ENCODE peak calls at places on chromosome 3, in five cellular contexts. One of them, this sample, is unnamed.

GRCh38 chr3:10725846-10726245 is 90.2 kb upstream of the SLC6A11 start:
- DNase-seq in K562: no peak
- DNase-seq in A549: no peak
- DNase-seq in GM12878: no peak
- DNase-seq in HepG2: no peak
- DNase-seq in this sample: no peak

GRCh38 chr3:169771651-169772529 is 1.3 kb upstream of the MYNN start:
- DNase-seq in K562: peak; percentile 36
- DNase-seq in A549: peak; percentile 85
- DNase-seq in GM12878: peak; percentile 90
- DNase-seq in HepG2: peak; percentile 79
- DNase-seq in this sample: peak; percentile 95

GRCh38 chr3:14203521-14204079 is 25.0 kb downstream of the LSM3 start:
- DNase-seq in K562: peak; percentile 79
- DNase-seq in A549: peak; percentile 79
- DNase-seq in GM12878: no peak
- DNase-seq in HepG2: peak; percentile 64
- DNase-seq in this sample: peak; percentile 72

GRCh38 chr3:16290827-16291196 is 25.8 kb downstream of the OXNAD1 start:
- DNase-seq in K562: no peak
- DNase-seq in A549: no peak
- DNase-seq in GM12878: no peak
- DNase-seq in HepG2: no peak
- DNase-seq in this sample: no peak

GRCh38 chr3:67683522-67683921 is 29.1 kb upstream of the SUCLG2 start:
- DNase-seq in K562: no peak
- DNase-seq in A549: no peak
- DNase-seq in GM12878: no peak
- DNase-seq in HepG2: no peak
- DNase-seq in this sample: no peak

GRCh38 chr3:56839784-56840724 is 38.3 kb upstream of the ARHGEF3 start:
- DNase-seq in K562: no peak
- DNase-seq in A549: peak; percentile 81
- DNase-seq in GM12878: no peak
- DNase-seq in HepG2: peak; percentile 59
- DNase-seq in this sample: no peak

GRCh38 chr3:189403194-189403593 is 228.0 kb upstream of the TP63 start:
- DNase-seq in K562: no peak
- DNase-seq in A549: no peak
- DNase-seq in GM12878: no peak
- DNase-seq in HepG2: no peak
- DNase-seq in this sample: no peak

GRCh38 chr3:52349611-52350395 is 33.7 kb downstream of the DNAH1 start:
- DNase-seq in K562: no peak
- DNase-seq in A549: no peak
- DNase-seq in GM12878: no peak
- DNase-seq in HepG2: no peak
- DNase-seq in this sample: no peak

GRCh38 chr3:38479431-38480092 is 16.6 kb upstream of the EXOG start:
- DNase-seq in K562: peak; percentile 71
- DNase-seq in A549: peak; percentile 66
- DNase-seq in GM12878: no peak
- DNase-seq in HepG2: peak; percentile 47
- DNase-seq in this sample: peak; percentile 64

GRCh38 chr3:23877324-23877980 is 39.3 kb downstream of the NKIRAS1 start:
- DNase-seq in K562: no peak
- DNase-seq in A549: peak; percentile 57
- DNase-seq in GM12878: no peak
- DNase-seq in HepG2: peak; percentile 25
- DNase-seq in this sample: peak; percentile 21

GRCh38 chr3:152968388-152969024 is 133.6 kb downstream of the P2RY1 start:
- DNase-seq in K562: peak; percentile 15
- DNase-seq in A549: peak; percentile 46
- DNase-seq in GM12878: no peak
- DNase-seq in HepG2: no peak
- DNase-seq in this sample: peak; percentile 83

GRCh38 chr3:127900536-127900935 is 14.5 kb upstream of the KBTBD12 start:
- DNase-seq in K562: no peak
- DNase-seq in A549: no peak
- DNase-seq in GM12878: no peak
- DNase-seq in HepG2: no peak
- DNase-seq in this sample: no peak

GRCh38 chr3:184260571-184261269 is 633 bp downstream of the CAMK2N2 start:
- DNase-seq in K562: peak; percentile 27
- DNase-seq in A549: no peak
- DNase-seq in GM12878: no peak
- DNase-seq in HepG2: no peak
- DNase-seq in this sample: no peak

GRCh38 chr3:62084558-62084957 is 288.8 kb downstream of the FEZF2 start:
- DNase-seq in K562: no peak
- DNase-seq in A549: no peak
- DNase-seq in GM12878: no peak
- DNase-seq in HepG2: no peak
- DNase-seq in this sample: peak; percentile 30

GRCh38 chr3:24401090-24401810 is 93.4 kb downstream of the THRB start:
- DNase-seq in K562: no peak
- DNase-seq in A549: no peak
- DNase-seq in GM12878: no peak
- DNase-seq in HepG2: no peak
- DNase-seq in this sample: no peak

GRCh38 chr3:11455977-11456376 is 183.8 kb downstream of the ATG7 start:
- DNase-seq in K562: no peak
- DNase-seq in A549: no peak
- DNase-seq in GM12878: no peak
- DNase-seq in HepG2: no peak
- DNase-seq in this sample: peak; percentile 24

GRCh38 chr3:8166013-8166412 is 335.6 kb upstream of the LMCD1 start:
- DNase-seq in K562: no peak
- DNase-seq in A549: peak; percentile 1
- DNase-seq in GM12878: no peak
- DNase-seq in HepG2: no peak
- DNase-seq in this sample: no peak

DNA sequence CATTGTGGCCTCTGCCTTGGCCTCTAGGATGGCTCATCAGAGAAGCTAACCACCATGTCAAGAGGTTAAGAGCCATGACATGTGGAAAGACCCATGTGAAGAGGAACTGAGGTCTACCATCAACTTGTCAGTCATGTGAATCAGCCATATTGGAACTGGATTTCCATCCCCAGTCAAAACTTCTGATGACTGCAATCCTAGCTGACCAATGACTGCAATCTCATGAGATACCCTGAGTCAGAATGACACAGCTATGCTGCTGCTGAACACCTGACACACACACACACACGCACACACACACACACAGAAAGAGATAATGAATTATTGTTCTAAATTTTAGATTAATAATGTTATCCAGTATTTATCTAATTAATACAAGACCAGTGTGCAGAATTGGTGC is 337.5 kb upstream of the LMCD1 start:
- DNase-seq in K562: no peak
- DNase-seq in A549: peak; percentile 16
- DNase-seq in GM12878: no peak
- DNase-seq in HepG2: no peak
- DNase-seq in this sample: no peak
- TF ChIP-seq MYC in K562: no peak
- TF ChIP-seq MYC in A549: no peak
- TF ChIP-seq MYC in GM12878: no peak
- TF ChIP-seq MYC in HepG2: no peak
- TF ChIP-seq MYC in this sample: no peak

GRCh38 chr3:44734646-44735168 is 5.3 kb downstream of the ZNF501 start:
- DNase-seq in K562: no peak
- DNase-seq in A549: no peak
- DNase-seq in GM12878: no peak
- DNase-seq in HepG2: no peak
- DNase-seq in this sample: no peak

DNA sequence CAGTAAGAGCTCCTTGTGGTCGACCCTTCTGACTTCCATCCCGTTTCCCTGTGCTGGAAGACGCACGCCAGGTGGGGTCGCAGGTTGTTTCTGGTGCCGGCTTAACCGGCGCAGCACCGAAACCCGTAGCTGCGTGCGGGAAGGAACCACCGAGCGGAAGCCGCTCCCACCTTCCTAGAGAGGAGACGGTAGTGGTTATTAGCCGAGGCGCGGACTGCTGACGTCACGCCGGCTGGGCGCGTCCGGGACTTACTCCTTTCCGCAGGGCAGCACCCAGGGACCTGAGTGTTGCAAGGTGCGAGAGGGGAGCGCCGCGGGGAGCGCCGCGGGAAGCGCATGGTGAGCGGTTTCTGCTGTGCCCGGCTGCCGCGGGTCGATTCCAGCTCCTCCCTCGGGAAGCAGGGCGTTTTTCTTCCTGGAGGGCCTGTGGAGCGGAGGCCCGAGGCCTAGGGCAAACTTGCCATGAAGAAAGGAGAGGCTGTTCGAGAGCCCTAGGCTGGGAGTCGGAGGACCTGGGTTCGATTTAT is at the start of gene ZNF501:
- DNase-seq in K562: peak; percentile 94
- DNase-seq in A549: no peak
- DNase-seq in GM12878: peak; percentile 42
- DNase-seq in HepG2: peak; percentile 90
- DNase-seq in this sample: peak; percentile 83
- H3K9me3 ChIP-seq in K562: peaks cover 21% of the 10 kb centered on the region
- H3K9me3 ChIP-seq in A549: peaks cover 56% of the 10 kb centered on the region
- H3K9me3 ChIP-seq in GM12878: peaks cover 33% of the 10 kb centered on the region
- H3K9me3 ChIP-seq in HepG2: peaks cover 49% of the 10 kb centered on the region
- H3K9me3 ChIP-seq in this sample: peaks cover 5% of the 10 kb centered on the region

GRCh38 chr3:97738761-97739160 is 25.8 kb upstream of the ARL6 start:
- DNase-seq in K562: no peak
- DNase-seq in A549: no peak
- DNase-seq in GM12878: no peak
- DNase-seq in HepG2: no peak
- DNase-seq in this sample: no peak

GRCh38 chr3:97744289-97744688 is 20.3 kb upstream of the ARL6 start:
- DNase-seq in K562: no peak
- DNase-seq in A549: no peak
- DNase-seq in GM12878: no peak
- DNase-seq in HepG2: no peak
- DNase-seq in this sample: no peak

GRCh38 chr3:97736928-97737327 is 27.6 kb upstream of the ARL6 start:
- DNase-seq in K562: no peak
- DNase-seq in A549: no peak
- DNase-seq in GM12878: no peak
- DNase-seq in HepG2: no peak
- DNase-seq in this sample: peak; percentile 16

DNA sequence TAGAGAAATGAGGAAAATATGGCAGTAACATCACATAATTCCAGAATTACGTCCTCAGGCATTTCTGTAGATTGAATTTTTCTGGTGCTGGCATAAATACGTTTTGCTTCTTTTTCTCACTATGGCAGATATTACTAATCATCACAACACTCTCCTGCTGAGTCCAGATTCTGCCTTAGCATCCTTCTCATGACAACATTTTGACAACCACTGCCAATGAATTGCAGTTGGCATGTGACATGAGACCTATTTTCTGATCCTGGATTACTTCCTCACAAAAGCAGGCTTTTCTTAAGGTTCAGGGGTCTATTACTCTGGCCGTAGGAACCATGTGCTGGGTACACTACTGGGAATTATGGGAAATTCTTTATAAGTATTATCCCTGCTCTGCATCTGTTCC is 22.5 kb upstream of the ARL6 start:
- DNase-seq in K562: no peak
- DNase-seq in A549: no peak
- DNase-seq in GM12878: no peak
- DNase-seq in HepG2: no peak
- DNase-seq in this sample: no peak
- TF ChIP-seq CTCF in K562: no peak
- TF ChIP-seq CTCF in A549: no peak
- TF ChIP-seq CTCF in GM12878: no peak
- TF ChIP-seq CTCF in HepG2: no peak
- TF ChIP-seq CTCF in this sample: no peak

GRCh38 chr3:18143258-18143780 is 281.8 kb downstream of the SATB1 start:
- DNase-seq in K562: no peak
- DNase-seq in A549: no peak
- DNase-seq in GM12878: no peak
- DNase-seq in HepG2: no peak
- DNase-seq in this sample: no peak

GRCh38 chr3:18135083-18135814 is 289.9 kb downstream of the SATB1 start:
- DNase-seq in K562: no peak
- DNase-seq in A549: no peak
- DNase-seq in GM12878: no peak
- DNase-seq in HepG2: no peak
- DNase-seq in this sample: no peak

GRCh38 chr3:18134386-18135082 is 290.6 kb downstream of the SATB1 start:
- DNase-seq in K562: no peak
- DNase-seq in A549: peak; percentile 13
- DNase-seq in GM12878: no peak
- DNase-seq in HepG2: no peak
- DNase-seq in this sample: no peak

DNA sequence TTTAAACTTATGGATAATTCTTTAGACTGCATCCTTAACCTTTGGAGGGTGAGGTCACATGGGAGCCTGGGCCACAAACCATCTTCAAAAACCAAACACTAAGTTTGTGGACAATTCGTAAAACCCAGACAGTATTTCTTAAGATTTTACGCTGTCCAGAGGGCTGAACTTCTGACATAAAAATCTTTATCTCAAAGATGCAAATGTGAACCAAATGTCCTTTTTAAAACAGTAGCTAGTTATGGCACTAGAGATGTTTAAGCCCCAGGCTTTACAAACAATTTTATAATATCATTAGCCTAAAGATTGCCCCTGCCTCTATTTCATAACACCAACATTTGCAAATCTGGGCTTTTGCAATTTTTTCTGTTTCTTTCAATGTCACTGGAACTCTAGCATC is 287.2 kb downstream of the SATB1 start:
- DNase-seq in K562: no peak
- DNase-seq in A549: no peak
- DNase-seq in GM12878: no peak
- DNase-seq in HepG2: no peak
- DNase-seq in this sample: no peak
- TF ChIP-seq MYC in K562: no peak
- TF ChIP-seq MYC in A549: no peak
- TF ChIP-seq MYC in GM12878: no peak
- TF ChIP-seq MYC in HepG2: no peak
- TF ChIP-seq MYC in this sample: no peak

GRCh38 chr3:25495726-25496125 is 67.7 kb downstream of the RARB start:
- DNase-seq in K562: no peak
- DNase-seq in A549: no peak
- DNase-seq in GM12878: no peak
- DNase-seq in HepG2: no peak
- DNase-seq in this sample: no peak

GRCh38 chr3:25495304-25495703 is 67.2 kb downstream of the RARB start:
- DNase-seq in K562: no peak
- DNase-seq in A549: no peak
- DNase-seq in GM12878: no peak
- DNase-seq in HepG2: no peak
- DNase-seq in this sample: no peak

GRCh38 chr3:25493246-25493645 is 65.2 kb downstream of the RARB start:
- DNase-seq in K562: no peak
- DNase-seq in A549: peak; percentile 5
- DNase-seq in GM12878: no peak
- DNase-seq in HepG2: no peak
- DNase-seq in this sample: peak; percentile 96

GRCh38 chr3:25493786-25494185 is 65.7 kb downstream of the RARB start:
- DNase-seq in K562: no peak
- DNase-seq in A549: peak; percentile 23
- DNase-seq in GM12878: no peak
- DNase-seq in HepG2: no peak
- DNase-seq in this sample: peak; percentile 75

GRCh38 chr3:25497096-25497495 is 69.0 kb downstream of the RARB start:
- DNase-seq in K562: no peak
- DNase-seq in A549: no peak
- DNase-seq in GM12878: no peak
- DNase-seq in HepG2: no peak
- DNase-seq in this sample: no peak
- H3K9me3 ChIP-seq in K562: no peaks in the 10 kb centered on the region
- H3K9me3 ChIP-seq in A549: peaks cover 56% of the 10 kb centered on the region
- H3K9me3 ChIP-seq in GM12878: no peaks in the 10 kb centered on the region
- H3K9me3 ChIP-seq in HepG2: peaks cover 25% of the 10 kb centered on the region
- H3K9me3 ChIP-seq in this sample: no peaks in the 10 kb centered on the region